ENCODE peak calls at places on chromosomes 7 and 10, in five cellular contexts. One of them, this sample, is unnamed.
A peak's percentile ranks its signal among the peaks of the same experiment; 100 is the strongest.

GRCh38 chr7:84251183-84251845 is 56.7 kb upstream of the SEMA3A start:
- DNase-seq in HepG2: no peak
- DNase-seq in K562: no peak
- DNase-seq in H1: no peak
- DNase-seq in HCT116: no peak
- DNase-seq in this sample: no peak

GRCh38 chr7:16785846-16786245 is 19.0 kb downstream of the AGR2 start:
- DNase-seq in HepG2: no peak
- DNase-seq in K562: no peak
- DNase-seq in H1: no peak
- DNase-seq in HCT116: no peak
- DNase-seq in this sample: no peak

GRCh38 chr10:12481956-12482355 is 132.6 kb downstream of the CAMK1D start:
- DNase-seq in HepG2: no peak
- DNase-seq in K562: no peak
- DNase-seq in H1: no peak
- DNase-seq in HCT116: no peak
- DNase-seq in this sample: no peak

GRCh38 chr7:70694357-70694908 is 437.5 kb upstream of the GALNT17 start:
- DNase-seq in HepG2: no peak
- DNase-seq in K562: no peak
- DNase-seq in H1: peak; percentile 65
- DNase-seq in HCT116: no peak
- DNase-seq in this sample: no peak

GRCh38 chr7:135233570-135233969 is at the start of gene STRA8:
- DNase-seq in HepG2: no peak
- DNase-seq in K562: no peak
- DNase-seq in H1: no peak
- DNase-seq in HCT116: no peak
- DNase-seq in this sample: no peak

GRCh38 chr7:107703872-107704271 is 40.1 kb upstream of the CBLL1 start:
- DNase-seq in HepG2: no peak
- DNase-seq in K562: no peak
- DNase-seq in H1: no peak
- DNase-seq in HCT116: no peak
- DNase-seq in this sample: no peak

GRCh38 chr10:27285093-27285492 is 44.5 kb upstream of the ACBD5 start:
- DNase-seq in HepG2: peak; percentile 6
- DNase-seq in K562: peak; percentile 30
- DNase-seq in H1: no peak
- DNase-seq in HCT116: peak; percentile 8
- DNase-seq in this sample: no peak

GRCh38 chr10:50846753-50847152 is 38.7 kb downstream of the A1CF start:
- DNase-seq in HepG2: no peak
- DNase-seq in K562: no peak
- DNase-seq in H1: no peak
- DNase-seq in HCT116: peak; percentile 74
- DNase-seq in this sample: no peak

GRCh38 chr10:125083576-125083920 is 76.8 kb downstream of the CTBP2 start:
- DNase-seq in HepG2: no peak
- DNase-seq in K562: no peak
- DNase-seq in H1: no peak
- DNase-seq in HCT116: no peak
- DNase-seq in this sample: no peak

GRCh38 chr7:45646996-45647411 is 72.8 kb downstream of the ADCY1 start:
- DNase-seq in HepG2: no peak
- DNase-seq in K562: no peak
- DNase-seq in H1: peak; percentile 53
- DNase-seq in HCT116: no peak
- DNase-seq in this sample: no peak

GRCh38 chr10:47059606-47060311 is 148.5 kb downstream of the PTPN20 start:
- DNase-seq in HepG2: no peak
- DNase-seq in K562: no peak
- DNase-seq in H1: no peak
- DNase-seq in HCT116: no peak
- DNase-seq in this sample: no peak

GRCh38 chr10:25694976-25695375 is 239.1 kb upstream of the MYO3A start:
- DNase-seq in HepG2: no peak
- DNase-seq in K562: no peak
- DNase-seq in H1: no peak
- DNase-seq in HCT116: no peak
- DNase-seq in this sample: no peak

GRCh38 chr7:127189074-127189473 is 63.7 kb downstream of the GRM8 start:
- DNase-seq in HepG2: no peak
- DNase-seq in K562: no peak
- DNase-seq in H1: no peak
- DNase-seq in HCT116: no peak
- DNase-seq in this sample: no peak

GRCh38 chr10:102853944-102854694 is at the start of gene BORCS7:
- DNase-seq in HepG2: peak; percentile 97
- DNase-seq in K562: peak; percentile 94
- DNase-seq in H1: peak; percentile 86
- DNase-seq in HCT116: peak; percentile 99
- DNase-seq in this sample: peak; percentile 91

GRCh38 chr10:43136995-43137700 is 1.1 kb upstream of the CSGALNACT2 start:
- DNase-seq in HepG2: no peak
- DNase-seq in K562: no peak
- DNase-seq in H1: no peak
- DNase-seq in HCT116: no peak
- DNase-seq in this sample: no peak

GRCh38 chr10:77566228-77566627 is 71.4 kb downstream of the KCNMA1 start:
- DNase-seq in HepG2: no peak
- DNase-seq in K562: no peak
- DNase-seq in H1: no peak
- DNase-seq in HCT116: no peak
- DNase-seq in this sample: no peak

GRCh38 chr7:82441916-82442478 is 1.6 kb downstream of the CACNA2D1 start:
- DNase-seq in HepG2: no peak
- DNase-seq in K562: no peak
- DNase-seq in H1: no peak
- DNase-seq in HCT116: no peak
- DNase-seq in this sample: no peak

GRCh38 chr7:105719395-105719794 is 138.1 kb upstream of the EFCAB10 start:
- DNase-seq in HepG2: no peak
- DNase-seq in K562: no peak
- DNase-seq in H1: no peak
- DNase-seq in HCT116: no peak
- DNase-seq in this sample: no peak

GRCh38 chr7:142535123-142535779 is 214.0 kb upstream of the PRSS1 start:
- DNase-seq in HepG2: peak; percentile 41
- DNase-seq in K562: peak; percentile 82
- DNase-seq in H1: peak; percentile 85
- DNase-seq in HCT116: peak; percentile 76
- DNase-seq in this sample: peak; percentile 20

GRCh38 chr7:66696774-66697191 is 43.8 kb upstream of the RABGEF1 start:
- DNase-seq in HepG2: peak; percentile 9
- DNase-seq in K562: no peak
- DNase-seq in H1: no peak
- DNase-seq in HCT116: no peak
- DNase-seq in this sample: no peak

GRCh38 chr10:12337973-12338372 is 11.4 kb upstream of the CAMK1D start:
- DNase-seq in HepG2: no peak
- DNase-seq in K562: no peak
- DNase-seq in H1: no peak
- DNase-seq in HCT116: no peak
- DNase-seq in this sample: no peak

GRCh38 chr10:17562572-17562971 is 54.6 kb downstream of the HACD1 start:
- DNase-seq in HepG2: no peak
- DNase-seq in K562: peak; percentile 35
- DNase-seq in H1: no peak
- DNase-seq in HCT116: no peak
- DNase-seq in this sample: no peak

GRCh38 chr10:35961501-35961900 is 319.4 kb upstream of the FZD8 start:
- DNase-seq in HepG2: no peak
- DNase-seq in K562: no peak
- DNase-seq in H1: no peak
- DNase-seq in HCT116: no peak
- DNase-seq in this sample: no peak

GRCh38 chr10:112330154-112330553 is 43.8 kb upstream of the ACSL5 start:
- DNase-seq in HepG2: no peak
- DNase-seq in K562: no peak
- DNase-seq in H1: no peak
- DNase-seq in HCT116: no peak
- DNase-seq in this sample: no peak

GRCh38 chr10:100713049-100713858 is 32.1 kb upstream of the PAX2 start:
- DNase-seq in HepG2: no peak
- DNase-seq in K562: no peak
- DNase-seq in H1: peak; percentile 52
- DNase-seq in HCT116: no peak
- DNase-seq in this sample: no peak

GRCh38 chr10:33032354-33033254 is 74.6 kb upstream of the ITGB1 start:
- DNase-seq in HepG2: peak; percentile 5
- DNase-seq in K562: no peak
- DNase-seq in H1: no peak
- DNase-seq in HCT116: peak; percentile 36
- DNase-seq in this sample: no peak

GRCh38 chr7:64653721-64654401 is 12.1 kb upstream of the ZNF107 start:
- DNase-seq in HepG2: no peak
- DNase-seq in K562: no peak
- DNase-seq in H1: no peak
- DNase-seq in HCT116: no peak
- DNase-seq in this sample: no peak

DNA sequence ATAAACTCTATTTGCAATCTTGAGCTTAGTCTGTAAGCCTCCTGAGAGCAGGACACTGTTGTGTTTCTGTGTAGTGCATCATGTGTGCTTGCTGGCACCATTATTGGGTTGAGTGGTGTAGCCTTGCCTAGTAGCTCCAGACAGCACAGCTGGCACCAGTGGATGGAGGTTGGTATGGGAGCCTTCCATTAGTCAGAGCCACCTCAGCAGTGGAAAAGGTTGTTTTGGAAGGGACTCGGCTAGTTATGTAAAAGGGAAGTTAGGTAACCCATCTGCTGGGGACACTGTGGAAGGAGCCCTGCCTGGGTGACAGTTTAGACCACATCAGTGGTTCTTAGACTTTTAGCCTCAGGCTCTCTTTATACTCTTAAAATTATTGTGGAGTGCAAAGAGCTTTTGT is 16.3 kb downstream of the MINDY4 start:
- DNase-seq in HepG2: no peak
- DNase-seq in K562: no peak
- DNase-seq in H1: no peak
- DNase-seq in HCT116: no peak
- DNase-seq in this sample: no peak
- TF ChIP-seq JUND in HepG2: no peak
- TF ChIP-seq JUND in K562: no peak
- TF ChIP-seq JUND in H1: no peak
- TF ChIP-seq JUND in HCT116: no peak
- TF ChIP-seq JUND in this sample: no peak

GRCh38 chr7:30321992-30322637 is 37.7 kb downstream of the ZNRF2 start:
- DNase-seq in HepG2: no peak
- DNase-seq in K562: peak; percentile 32
- DNase-seq in H1: no peak
- DNase-seq in HCT116: no peak
- DNase-seq in this sample: peak; percentile 74
- TF ChIP-seq POLR2A in HepG2: no peak
- TF ChIP-seq POLR2A in K562: no peak
- TF ChIP-seq POLR2A in H1: no peak
- TF ChIP-seq POLR2A in HCT116: no peak
- TF ChIP-seq POLR2A in this sample: peak; percentile 26

GRCh38 chr10:117651121-117651520 is 108.6 kb downstream of the EMX2 start:
- DNase-seq in HepG2: no peak
- DNase-seq in K562: no peak
- DNase-seq in H1: no peak
- DNase-seq in HCT116: no peak
- DNase-seq in this sample: no peak

GRCh38 chr10:117652228-117653169 is 110.0 kb downstream of the EMX2 start:
- DNase-seq in HepG2: no peak
- DNase-seq in K562: no peak
- DNase-seq in H1: no peak
- DNase-seq in HCT116: no peak
- DNase-seq in this sample: no peak

GRCh38 chr10:117656385-117657367 is 114.1 kb downstream of the EMX2 start:
- DNase-seq in HepG2: no peak
- DNase-seq in K562: no peak
- DNase-seq in H1: no peak
- DNase-seq in HCT116: no peak
- DNase-seq in this sample: peak; percentile 95

GRCh38 chr10:117654105-117654504 is 111.6 kb downstream of the EMX2 start:
- DNase-seq in HepG2: no peak
- DNase-seq in K562: no peak
- DNase-seq in H1: no peak
- DNase-seq in HCT116: no peak
- DNase-seq in this sample: peak; percentile 25

GRCh38 chr10:117653170-117653515 is 110.6 kb downstream of the EMX2 start:
- DNase-seq in HepG2: peak; percentile 8
- DNase-seq in K562: no peak
- DNase-seq in H1: no peak
- DNase-seq in HCT116: peak; percentile 83
- DNase-seq in this sample: peak; percentile 98
- TF ChIP-seq JUND in HepG2: no peak
- TF ChIP-seq JUND in K562: peak; percentile 23
- TF ChIP-seq JUND in H1: no peak
- TF ChIP-seq JUND in HCT116: peak; percentile 98
- TF ChIP-seq JUND in this sample: peak; percentile 99

DNA sequence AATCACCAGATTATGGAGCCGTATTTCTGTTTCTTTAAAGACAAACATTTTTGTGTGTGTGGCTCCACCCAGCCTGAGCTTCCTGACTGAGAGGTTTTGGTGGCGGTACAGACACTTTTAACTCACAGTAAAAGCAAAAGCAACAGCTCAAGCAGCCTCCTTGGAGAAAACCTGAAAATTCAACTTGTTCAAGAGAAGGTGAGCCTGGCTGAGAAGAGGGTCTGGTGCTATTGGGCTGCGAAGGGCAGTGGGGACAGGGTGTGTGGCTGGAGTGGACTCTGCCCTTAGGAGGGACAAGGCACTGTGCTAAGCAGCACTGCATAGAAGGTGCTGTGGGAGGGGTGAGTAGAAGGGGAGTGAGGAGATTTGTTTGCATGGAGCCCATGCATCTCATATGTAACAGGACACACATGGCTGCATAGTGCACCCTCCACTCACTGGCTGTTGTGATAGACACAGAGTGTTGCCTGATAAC is at the start of gene GIMAP7:
- DNase-seq in HepG2: no peak
- DNase-seq in K562: no peak
- DNase-seq in H1: no peak
- DNase-seq in HCT116: no peak
- DNase-seq in this sample: peak; percentile 56
- TF ChIP-seq POLR2A in HepG2: no peak
- TF ChIP-seq POLR2A in K562: no peak
- TF ChIP-seq POLR2A in H1: no peak
- TF ChIP-seq POLR2A in HCT116: no peak
- TF ChIP-seq POLR2A in this sample: peak; percentile 67

This sample was measured in GM12878.